ENCODE peak calls at places on chromosome 12, in five cellular contexts. N is uterus, R is HAP-1, U is thoracic aorta, D is mucosa of descending colon. S is an unnamed sample.

GRCh38 chr12:32885831-32886230 is 10.7 kb downstream of the PKP2 start:
- DNase-seq in N (no peak), R (no peak), U (no peak), D (no peak), S (no peak)

GRCh38 chr12:42704340-42704739 is 114.8 kb upstream of the PRICKLE1 start:
- DNase-seq in N (no peak), R (no peak), U (no peak), D (no peak), S (no peak)

GRCh38 chr12:88308825-88309224 is 166.7 kb downstream of the TMTC3 start:
- DNase-seq in N (no peak), R (no peak), U (no peak), D (no peak), S (no peak)

GRCh38 chr12:15700595-15700994 is 88.6 kb downstream of the EPS8 start:
- DNase-seq in N (no peak), R (no peak), U (no peak), D (no peak), S (no peak)

GRCh38 chr12:67982165-67982563 is 7.1 kb upstream of the IFNG-AS1 start:
- DNase-seq in N (no peak), R (no peak), U (no peak), D (no peak), S (no peak)

GRCh38 chr12:54356951-54357356 is 7.3 kb downstream of the GPR84 start:
- DNase-seq in N (no peak), R (no peak), U (no peak), D (no peak), S (no peak)

GRCh38 chr12:45105996-45106395 is 55.1 kb upstream of the DBX2 start:
- DNase-seq in N (no peak), R (no peak), U (no peak), D (no peak), S (no peak)

GRCh38 chr12:53044052-53044581 is 5.7 kb upstream of the TNS2 start:
- DNase-seq in N (peak; percentile 31), R (no peak), U (no peak), D (no peak), S (no peak)

GRCh38 chr12:46209165-46209564 is 59.7 kb downstream of the SLC38A1 start:
- DNase-seq in N (no peak), R (no peak), U (no peak), D (no peak), S (no peak)

GRCh38 chr12:121805171-121805687 is 1.4 kb downstream of the SETD1B start:
- DNase-seq in N (peak; percentile 34), R (peak; percentile 29), U (no peak), D (peak; percentile 62), S (no peak)

GRCh38 chr12:2552000-2552399 is 242.8 kb upstream of the FKBP4 start:
- DNase-seq in N (no peak), R (no peak), U (no peak), D (no peak), S (no peak)

GRCh38 chr12:1922075-1922709 is 3.7 kb upstream of the CACNA2D4 start:
- DNase-seq in N (no peak), R (no peak), U (no peak), D (no peak), S (peak; percentile 87)

GRCh38 chr12:52063986-52064649 is 5.7 kb upstream of the ATG101 start:
- DNase-seq in N (peak; percentile 56), R (no peak), U (no peak), D (no peak), S (no peak)

GRCh38 chr12:50197297-50197727 is 30.1 kb upstream of the CERS5 start:
- DNase-seq in N (no peak), R (no peak), U (no peak), D (no peak), S (no peak)

GRCh38 chr12:31989571-31989970 is 30.4 kb downstream of the RESF1 start:
- DNase-seq in N (no peak), R (no peak), U (no peak), D (no peak), S (no peak)

GRCh38 chr12:85804663-85805062 is 31.5 kb downstream of the RASSF9 start:
- DNase-seq in N (no peak), R (no peak), U (no peak), D (no peak), S (no peak)

GRCh38 chr12:2974560-2974971 is 15.4 kb downstream of the TEAD4 start:
- DNase-seq in N (no peak), R (no peak), U (no peak), D (no peak), S (no peak)

GRCh38 chr12:67747869-67748760 is 99.6 kb downstream of the DYRK2 start:
- DNase-seq in N (no peak), R (no peak), U (no peak), D (peak; percentile 61), S (no peak)

GRCh38 chr12:6639151-6639773 is 3.5 kb upstream of the LPAR5 start:
- DNase-seq in N (no peak), R (no peak), U (no peak), D (peak; percentile 22), S (no peak)

GRCh38 chr12:57770734-57771133 is 1.2 kb downstream of the METTL1 start:
- DNase-seq in N (no peak), R (no peak), U (no peak), D (no peak), S (no peak)

GRCh38 chr12:131942671-131943070 is 7.1 kb upstream of the EP400 start:
- DNase-seq in N (no peak), R (no peak), U (no peak), D (peak; percentile 9), S (no peak)
- H3K4me1 ChIP-seq in N (no peaks in the 10 kb centered on the region), R (no peaks in the 10 kb centered on the region), U (no peaks in the 10 kb centered on the region), D (peaks cover 9% of the 10 kb centered on the region), S (no peaks in the 10 kb centered on the region)

GRCh38 chr12:106123551-106123991 is 15.2 kb downstream of the NUAK1 start:
- DNase-seq in N (peak; percentile 52), R (peak; percentile 80), U (no peak), D (no peak), S (no peak)
- H3K4me1 ChIP-seq in N (peaks cover 14% of the 10 kb centered on the region), R (peaks cover 44% of the 10 kb centered on the region), U (peaks cover 98% of the 10 kb centered on the region), D (peaks cover 12% of the 10 kb centered on the region), S (peaks cover 99% of the 10 kb centered on the region)

DNA sequence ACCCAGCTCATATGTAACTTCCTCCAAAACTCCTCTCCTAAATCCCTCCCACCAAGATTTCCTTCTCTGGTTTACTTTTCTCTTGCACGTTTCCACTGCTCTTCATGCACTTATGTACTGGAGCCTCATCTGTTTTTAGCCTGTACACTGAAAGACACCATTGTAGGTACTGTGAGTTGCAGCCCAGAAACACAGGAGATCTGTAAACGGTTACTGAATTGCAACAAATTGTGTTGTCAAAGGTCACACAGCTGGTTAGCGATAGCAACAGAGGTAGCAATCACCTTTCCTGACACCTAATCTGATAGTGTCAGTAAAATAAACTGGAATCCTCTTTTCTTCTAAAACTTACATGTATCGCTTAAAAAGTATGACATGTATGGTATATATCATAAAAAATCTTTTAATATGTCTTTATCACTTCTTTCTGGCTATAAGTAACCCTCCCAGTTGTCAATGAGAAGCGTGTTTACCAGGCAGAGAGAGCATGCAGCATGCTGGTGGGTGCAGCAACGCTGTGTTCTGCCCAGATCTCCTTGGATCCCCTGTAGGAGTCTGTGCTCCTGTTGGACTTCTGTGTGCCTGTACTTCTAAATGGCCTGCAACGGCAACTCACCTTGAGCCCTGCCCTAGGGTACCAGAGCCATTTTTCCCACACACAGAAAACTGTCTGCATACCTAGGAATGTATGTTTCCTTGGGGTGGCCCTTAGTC is 121.5 kb upstream of the CPM start:
- DNase-seq in N (no peak), R (no peak), U (no peak), D (no peak), S (no peak)
- H3K4me1 ChIP-seq in N (no peaks in the 10 kb centered on the region), R (peaks cover 10% of the 10 kb centered on the region), U (peaks cover 8% of the 10 kb centered on the region), D (no peaks in the 10 kb centered on the region), S (peaks cover 19% of the 10 kb centered on the region)

GRCh38 chr12:63098851-63099250 is 52.1 kb downstream of the AVPR1A start:
- DNase-seq in N (no peak), R (no peak), U (no peak), D (no peak), S (no peak)

GRCh38 chr12:63090716-63091115 is 60.3 kb downstream of the AVPR1A start:
- DNase-seq in N (no peak), R (no peak), U (no peak), D (no peak), S (no peak)

GRCh38 chr12:63095369-63095967 is 55.5 kb downstream of the AVPR1A start:
- DNase-seq in N (no peak), R (no peak), U (no peak), D (no peak), S (no peak)

GRCh38 chr12:63093084-63093483 is 57.9 kb downstream of the AVPR1A start:
- DNase-seq in N (no peak), R (no peak), U (no peak), D (no peak), S (no peak)

GRCh38 chr12:63093711-63094110 is 57.3 kb downstream of the AVPR1A start:
- DNase-seq in N (no peak), R (no peak), U (no peak), D (no peak), S (no peak)
- H3K4me1 ChIP-seq in N (no peaks in the 10 kb centered on the region), R (no peaks in the 10 kb centered on the region), U (no peaks in the 10 kb centered on the region), D (no peaks in the 10 kb centered on the region), S (no peaks in the 10 kb centered on the region)

DNA sequence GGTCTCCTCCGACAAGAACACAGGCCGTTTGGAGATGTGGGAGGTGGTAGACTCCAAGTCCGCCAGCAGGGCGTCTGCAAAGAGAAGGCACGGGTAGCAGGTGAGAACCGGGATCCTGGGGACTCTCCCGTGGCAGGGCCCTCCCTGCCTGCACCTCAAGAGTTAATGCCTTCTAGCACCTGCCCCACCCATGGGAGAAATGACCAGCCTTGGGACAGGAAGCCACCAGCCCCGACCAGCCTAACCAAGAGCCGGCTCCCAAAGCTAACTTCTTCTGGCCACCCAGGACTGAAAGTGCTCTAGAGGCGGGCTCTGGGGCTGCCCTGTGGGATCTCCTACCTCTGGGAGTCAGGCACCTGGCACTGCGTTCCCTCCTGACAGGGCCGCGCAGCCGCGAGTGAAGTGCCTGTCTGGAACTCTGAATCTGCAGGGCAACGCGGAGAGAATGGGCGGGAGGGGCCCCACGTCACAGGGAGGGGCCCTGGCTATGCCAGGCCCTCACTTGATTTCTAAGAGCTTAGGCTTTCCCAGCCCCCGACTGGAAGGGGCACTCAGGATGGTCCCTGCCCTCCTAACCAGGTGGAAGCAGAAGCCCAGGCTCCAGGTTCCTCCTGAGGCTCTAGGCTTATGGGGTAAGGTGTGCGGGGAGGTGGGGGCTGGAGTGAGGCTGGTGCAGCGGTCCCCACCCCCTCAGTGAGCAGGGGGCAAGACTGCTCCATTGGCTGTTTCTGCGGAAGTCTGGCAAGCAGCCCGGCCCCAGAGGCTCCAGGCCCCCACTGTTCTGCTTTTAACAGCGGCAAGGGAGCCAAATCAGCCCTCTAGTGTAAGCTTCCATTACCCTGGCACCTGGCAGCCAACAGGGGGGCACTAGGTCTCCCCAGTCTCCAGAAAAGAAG is 23.6 kb upstream of the RPLP0 start:
- DNase-seq in N (no peak), R (no peak), U (no peak), D (peak; percentile 86), S (no peak)
- H3K4me1 ChIP-seq in N (peaks cover 17% of the 10 kb centered on the region), R (peaks cover 12% of the 10 kb centered on the region), U (peaks cover 40% of the 10 kb centered on the region), D (peaks cover 35% of the 10 kb centered on the region), S (peaks cover 52% of the 10 kb centered on the region)

DNA sequence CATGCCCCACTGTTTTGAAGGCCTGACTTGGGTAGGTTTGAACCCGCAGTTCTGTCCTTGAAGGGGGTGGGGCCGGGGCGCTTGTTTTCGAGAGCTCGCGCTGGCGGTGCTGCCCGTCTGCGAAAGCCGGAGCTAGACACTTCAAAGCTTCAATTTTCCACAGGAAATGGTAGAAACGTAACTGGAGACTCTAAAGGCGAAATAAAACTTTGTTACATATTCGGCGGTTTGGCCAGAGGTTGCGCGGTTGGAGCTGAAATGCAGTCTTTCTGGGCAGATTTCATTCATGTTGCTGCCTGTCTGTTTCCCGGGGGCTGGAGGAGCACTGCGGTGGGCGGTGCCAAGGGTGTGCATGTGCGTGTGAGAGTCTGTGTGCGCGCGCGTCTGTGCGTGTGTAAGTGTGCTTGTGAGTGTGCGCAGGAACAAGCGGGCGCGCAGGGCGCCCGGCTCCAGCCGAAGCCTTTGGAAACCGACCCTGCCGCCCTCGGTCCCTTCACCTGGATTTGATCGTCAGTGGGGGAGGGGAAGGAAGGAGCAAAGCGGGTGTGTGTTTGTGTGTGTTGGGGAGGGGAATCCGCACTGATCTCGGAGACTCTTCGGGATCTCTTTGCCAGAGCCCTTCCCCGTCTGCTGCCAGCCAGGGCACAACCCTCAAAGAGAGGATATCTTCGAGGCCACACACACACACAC is 227.7 kb upstream of the CRY1 start:
- DNase-seq in N (no peak), R (no peak), U (no peak), D (peak; percentile 65), S (no peak)
- H3K4me1 ChIP-seq in N (no peaks in the 10 kb centered on the region), R (no peaks in the 10 kb centered on the region), U (peaks cover 35% of the 10 kb centered on the region), D (peaks cover 20% of the 10 kb centered on the region), S (peaks cover 34% of the 10 kb centered on the region)